ENCODE peak calls at places on chromosomes 6 and 20, in four cellular contexts. A, Y, K and I are unnamed samples.

GRCh38 chr6:12956991-12957320 is 240.4 kb downstream of the PHACTR1 start:
- DNase-seq in A (no peak), Y (no peak), K (no peak), I (no peak)

GRCh38 chr6:76682842-76683241 is 610.4 kb upstream of the IMPG1 start:
- DNase-seq in A (no peak), Y (no peak), K (no peak), I (no peak)

GRCh38 chr20:16397053-16397452 is 176.2 kb downstream of the KIF16B start:
- DNase-seq in A (peak; percentile 22), Y (peak; percentile 80), K (no peak), I (peak; percentile 62)

GRCh38 chr6:158766621-158767435 is 52.3 kb downstream of the EZR start:
- DNase-seq in A (peak; percentile 48), Y (no peak), K (no peak), I (no peak)

GRCh38 chr20:41150664-41151063 is 13.3 kb downstream of the PLCG1 start:
- DNase-seq in A (no peak), Y (no peak), K (peak; percentile 47), I (no peak)

GRCh38 chr20:25084616-25085187 is 2.8 kb upstream of the VSX1 start:
- DNase-seq in A (no peak), Y (no peak), K (no peak), I (no peak)

GRCh38 chr6:110357298-110357695 is 852 bp downstream of the METTL24 start:
- DNase-seq in A (no peak), Y (no peak), K (no peak), I (no peak)

GRCh38 chr6:131015630-131016263 is 47.3 kb downstream of the EPB41L2 start:
- DNase-seq in A (no peak), Y (no peak), K (no peak), I (no peak)

GRCh38 chr6:100573169-100573568 is 108.4 kb upstream of the SIM1 start:
- DNase-seq in A (no peak), Y (no peak), K (no peak), I (no peak)

GRCh38 chr6:95294047-95294446 is 283.3 kb upstream of the MANEA start:
- DNase-seq in A (no peak), Y (no peak), K (no peak), I (no peak)

GRCh38 chr6:121498481-121499276 is 63.2 kb downstream of the GJA1 start:
- DNase-seq in A (no peak), Y (no peak), K (no peak), I (no peak)

GRCh38 chr6:131177996-131178395 is 42.7 kb downstream of the AKAP7 start:
- DNase-seq in A (no peak), Y (no peak), K (no peak), I (no peak)

GRCh38 chr6:46352541-46353267 is 138.5 kb downstream of the RCAN2 start:
- DNase-seq in A (no peak), Y (no peak), K (no peak), I (no peak)

GRCh38 chr20:3658708-3659491 is 4.3 kb downstream of the GFRA4 start:
- DNase-seq in A (peak; percentile 9), Y (no peak), K (no peak), I (no peak)

GRCh38 chr6:118896339-118897136 is 2.6 kb downstream of the ASF1A start:
- DNase-seq in A (no peak), Y (no peak), K (peak; percentile 46), I (no peak)

GRCh38 chr6:77561768-77562314 is 91.0 kb upstream of the MEI4 start:
- DNase-seq in A (no peak), Y (no peak), K (no peak), I (no peak)

GRCh38 chr20:10436053-10436699 is 1.1 kb downstream of the SLX4IP start:
- DNase-seq in A (no peak), Y (no peak), K (no peak), I (no peak)

GRCh38 chr20:58981564-58982364 is 708 bp downstream of the NELFCD start:
- DNase-seq in A (no peak), Y (no peak), K (peak; percentile 7), I (no peak)

GRCh38 chr6:161313940-161314509 is 40.2 kb upstream of the AGPAT4 start:
- DNase-seq in A (no peak), Y (no peak), K (no peak), I (no peak)

GRCh38 chr20:58714923-58715708 is 22.5 kb downstream of the NPEPL1 start:
- DNase-seq in A (peak; percentile 10), Y (peak; percentile 34), K (no peak), I (peak; percentile 52)

GRCh38 chr20:4490595-4491280 is 231.0 kb upstream of the PRND start:
- DNase-seq in A (no peak), Y (no peak), K (no peak), I (no peak)

GRCh38 chr20:17542993-17543412 is 11.8 kb upstream of the BFSP1 start:
- DNase-seq in A (no peak), Y (no peak), K (no peak), I (no peak)